ENCODE peak calls at places on chromosomes 12 and 14, in five cellular contexts. Q is H9, W is trophoblast cell, C is H1, B is neuronal stem cell. T is an unnamed sample.

GRCh38 chr14:80546056-80546854 is 335.0 kb upstream of the DIO2 start:
- DNase-seq in Q (no peak), W (no peak), C (no peak), B (no peak), T (no peak)

GRCh38 chr12:96986883-96987523 is 79.9 kb downstream of the NEDD1 start:
- DNase-seq in Q (no peak), W (peak), C (no peak), B (peak), T (peak)

GRCh38 chr12:57037264-57037663 is 12.7 kb downstream of the MYO1A start:
- DNase-seq in Q (peak), W (no peak), C (no peak), B (no peak), T (no peak)

GRCh38 chr14:28770574-28770973 is 4.0 kb downstream of the FOXG1 start:
- DNase-seq in Q (no peak), W (no peak), C (no peak), B (no peak), T (no peak)

GRCh38 chr14:80425686-80426085 is 214.4 kb upstream of the DIO2 start:
- DNase-seq in Q (no peak), W (peak), C (no peak), B (no peak), T (peak)

GRCh38 chr12:124624823-124625222 is 57.4 kb upstream of the NCOR2 start:
- DNase-seq in Q (no peak), W (no peak), C (no peak), B (no peak), T (no peak)

GRCh38 chr14:71242237-71242748 is 335.0 kb downstream of the PCNX1 start:
- DNase-seq in Q (no peak), W (no peak), C (no peak), B (no peak), T (peak)

GRCh38 chr12:15212877-15213276 is 8.3 kb downstream of the RERG start:
- DNase-seq in Q (no peak), W (no peak), C (no peak), B (no peak), T (no peak)

GRCh38 chr14:31945074-31945613 is 132.0 kb upstream of the ARHGAP5 start:
- DNase-seq in Q (no peak), W (no peak), C (no peak), B (no peak), T (no peak)

GRCh38 chr14:31945701-31946100 is 131.4 kb upstream of the ARHGAP5 start:
- DNase-seq in Q (no peak), W (no peak), C (no peak), B (no peak), T (no peak)

GRCh38 chr14:31947680-31948580 is 129.2 kb upstream of the ARHGAP5 start:
- DNase-seq in Q (no peak), W (peak), C (no peak), B (no peak), T (no peak)

GRCh38 chr14:31944256-31945073 is 132.6 kb upstream of the ARHGAP5 start:
- DNase-seq in Q (no peak), W (no peak), C (no peak), B (no peak), T (no peak)

DNA sequence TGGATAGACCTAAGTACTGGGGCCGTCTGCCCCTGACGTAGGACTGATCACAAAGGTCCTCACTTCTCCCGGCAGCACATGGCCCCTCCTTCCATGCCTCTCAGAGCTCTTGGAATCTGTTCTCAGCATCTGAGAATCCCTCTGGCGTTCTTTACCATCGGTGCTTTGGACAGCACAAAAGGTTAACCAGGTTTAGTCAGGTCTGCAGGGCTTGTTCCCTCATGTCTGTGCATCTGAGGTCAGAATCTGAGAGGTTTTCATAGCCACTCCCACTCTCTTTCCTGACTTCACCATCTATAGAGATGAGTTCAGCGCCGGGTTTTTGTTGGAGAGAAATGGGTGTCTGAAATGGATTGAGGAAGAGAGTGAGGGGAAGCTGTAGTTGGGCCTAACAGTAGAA is 130.0 kb upstream of the ARHGAP5 start:
- DNase-seq in Q (no peak), W (peak), C (no peak), B (no peak), T (no peak)
- H2BK12ac ChIP-seq in Q (no peak), W (peak), C (no peak), B (no peak), T (peak)

DNA sequence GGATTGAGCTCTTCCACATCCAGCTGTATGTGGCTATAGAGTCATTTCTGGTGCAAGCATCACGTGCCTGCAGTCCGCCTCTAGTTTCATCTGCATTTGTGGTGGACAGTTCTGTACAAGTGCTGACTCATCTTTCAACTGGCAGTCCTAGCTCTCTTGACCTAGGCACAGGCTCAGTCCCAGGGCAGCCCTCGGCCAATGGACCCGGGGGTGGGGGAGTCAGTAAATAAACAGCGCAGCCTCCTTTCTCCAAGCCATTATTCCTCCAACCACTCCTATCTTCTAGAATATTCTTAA is 41.8 kb upstream of the FRMD6 start:
- DNase-seq in Q (no peak), W (no peak), C (no peak), B (no peak), T (peak)
- H3K27ac ChIP-seq in Q (no peak), W (no peak), C (no peak), B (no peak), T (peak)

GRCh38 chr14:74792249-74793039 is 29.3 kb downstream of the YLPM1 start:
- DNase-seq in Q (no peak), W (no peak), C (no peak), B (no peak), T (peak)
- H3K23ac ChIP-seq in Q (no peak), W (no peak), C (no peak), B (no peak), T (no peak)

GRCh38 chr14:94469261-94469660 is 6.7 kb downstream of the SERPINA9 start:
- DNase-seq in Q (peak), W (no peak), C (no peak), B (no peak), T (no peak)
- H2BK12ac ChIP-seq in Q (no peak), W (no peak), C (no peak), B (no peak), T (no peak)

DNA sequence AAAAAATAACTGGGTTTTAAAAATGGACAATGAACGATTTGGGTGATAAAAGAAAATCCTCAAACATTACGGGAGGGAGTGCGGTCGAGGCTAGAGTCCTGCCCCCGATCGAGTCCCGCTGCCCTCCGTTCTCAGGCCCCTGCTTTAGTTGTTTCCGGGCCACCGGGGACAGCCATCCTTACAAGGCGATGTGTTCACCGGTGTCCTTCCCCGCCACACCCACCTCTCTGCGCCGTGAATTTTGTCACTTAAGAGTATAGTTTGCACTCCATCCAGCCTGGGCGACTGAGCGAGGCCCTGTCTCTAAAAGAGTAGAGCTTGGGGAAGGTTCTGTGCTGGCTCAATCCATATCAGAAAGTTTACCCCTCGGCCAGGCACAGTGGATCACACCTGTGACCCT is 2.9 kb downstream of the ULK1 start:
- DNase-seq in Q (no peak), W (no peak), C (no peak), B (no peak), T (no peak)
- H3K27ac ChIP-seq in Q (no peak), W (no peak), C (no peak), B (no peak), T (no peak)

DNA sequence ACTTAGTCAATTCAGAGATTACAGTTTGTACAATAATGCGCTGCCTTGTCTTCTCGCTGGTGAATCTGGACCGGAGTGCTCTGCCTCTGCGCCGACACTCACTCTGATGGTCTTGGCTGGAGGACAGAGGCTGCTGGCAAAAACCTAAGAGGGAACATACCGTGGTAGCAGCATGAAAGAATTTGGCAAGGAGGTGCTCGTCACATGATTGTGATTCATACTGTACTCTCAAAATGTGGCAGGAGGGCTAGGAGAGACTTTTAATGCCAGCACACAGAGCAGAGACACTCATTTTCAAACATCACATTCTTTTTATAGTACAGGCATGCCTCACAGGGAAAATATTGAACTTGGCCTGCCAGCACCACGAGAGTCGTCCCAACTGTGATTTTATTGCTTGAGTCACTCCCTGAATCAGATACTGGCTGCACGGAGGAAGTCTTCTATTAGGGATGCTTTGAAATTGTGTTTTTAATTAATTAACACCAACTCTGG is 67.8 kb downstream of the HMGA2 start:
- DNase-seq in Q (no peak), W (peak), C (no peak), B (no peak), T (peak)
- H3K23ac ChIP-seq in Q (no peak), W (no peak), C (no peak), B (no peak), T (no peak)

DNA sequence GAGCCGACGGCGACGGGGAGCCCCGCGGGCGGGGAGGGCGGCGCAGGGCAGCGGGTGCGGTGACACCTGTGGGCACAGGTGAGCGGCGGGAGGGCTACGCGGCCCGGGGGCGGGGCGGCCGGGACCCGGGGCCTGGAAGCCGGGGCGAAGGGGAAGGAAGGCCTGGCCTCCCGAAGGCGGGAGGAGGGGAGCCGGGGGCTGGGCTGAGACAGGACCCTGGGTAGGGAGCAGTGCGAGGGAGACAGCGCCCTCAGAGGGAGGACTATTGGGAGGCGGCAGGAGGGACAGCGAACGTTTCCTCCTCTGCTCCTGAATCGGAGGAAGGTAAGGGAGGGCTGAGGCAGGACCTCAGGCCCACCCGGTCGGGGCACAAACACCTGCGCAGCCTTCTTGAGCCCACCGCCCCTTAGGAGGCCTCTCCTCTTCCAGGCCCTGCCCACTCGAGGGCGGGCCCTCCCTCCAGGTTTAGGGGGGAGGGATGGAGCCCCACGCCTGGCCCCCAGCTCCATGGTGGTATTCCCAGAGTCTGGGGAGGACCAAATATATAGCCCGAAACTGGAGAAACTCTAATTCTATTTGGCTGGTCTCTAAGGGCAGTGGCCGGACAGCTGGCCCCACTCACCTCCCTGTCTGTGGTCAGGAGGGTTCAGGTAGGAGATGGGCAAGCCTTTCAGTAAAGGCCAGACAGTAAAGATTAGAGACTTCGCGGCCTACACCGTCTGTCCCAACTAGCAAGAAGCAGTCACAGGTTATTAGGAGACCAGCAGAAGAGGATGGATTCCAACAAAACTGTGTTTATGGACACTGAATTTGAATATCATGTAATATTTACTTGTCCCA is 509 bp downstream of the PLEKHG6 start:
- DNase-seq in Q (peak), W (no peak), C (no peak), B (no peak), T (no peak)
- H2BK12ac ChIP-seq in Q (no peak), W (peak), C (peak), B (no peak), T (peak)

GRCh38 chr12:19912996-19913395 is 455.3 kb upstream of the PDE3A start:
- DNase-seq in Q (no peak), W (no peak), C (no peak), B (no peak), T (no peak)

GRCh38 chr12:19908825-19909224 is 459.5 kb upstream of the PDE3A start:
- DNase-seq in Q (no peak), W (peak), C (no peak), B (no peak), T (no peak)

GRCh38 chr12:19910681-19911080 is 457.7 kb upstream of the PDE3A start:
- DNase-seq in Q (no peak), W (no peak), C (no peak), B (no peak), T (no peak)

GRCh38 chr12:19909418-19909817 is 458.9 kb upstream of the PDE3A start:
- DNase-seq in Q (no peak), W (no peak), C (no peak), B (no peak), T (no peak)
- H3K27ac ChIP-seq in Q (no peak), W (no peak), C (no peak), B (no peak), T (no peak)

GRCh38 chr12:79549531-79550271 is 141.1 kb downstream of the PAWR start:
- DNase-seq in Q (no peak), W (peak), C (no peak), B (no peak), T (peak)

GRCh38 chr12:79548525-79548924 is 142.2 kb downstream of the PAWR start:
- DNase-seq in Q (no peak), W (no peak), C (no peak), B (no peak), T (no peak)

GRCh38 chr12:79546461-79547043 is 144.2 kb downstream of the PAWR start:
- DNase-seq in Q (no peak), W (peak), C (no peak), B (no peak), T (no peak)

GRCh38 chr12:79547735-79548347 is 142.9 kb downstream of the PAWR start:
- DNase-seq in Q (peak), W (peak), C (peak), B (peak), T (peak)

GRCh38 chr12:79547044-79547734 is 143.6 kb downstream of the PAWR start:
- DNase-seq in Q (peak), W (peak), C (peak), B (peak), T (no peak)
- H3K23ac ChIP-seq in Q (no peak), W (no peak), C (no peak), B (no peak), T (no peak)